ENCODE peak calls at places on chromosomes 13 and 19, in six cellular contexts. F is suprapubic skin, L is breast epithelium, S is stomach, Z is sigmoid colon, D is Panc1. A is an unnamed sample.

GRCh38 chr19:10892256-10892655 is 20.9 kb downstream of the CARM1 start:
- DNase-seq in F (no peak), D (no peak), Z (no peak), L (no peak), S (no peak), A (no peak)

GRCh38 chr13:74251778-74252519 is 117.7 kb upstream of the KLF12 start:
- DNase-seq in S (no peak), F (no peak), D (no peak), Z (no peak), L (no peak), A (no peak)

GRCh38 chr13:40233731-40234195 is 432.7 kb downstream of the FOXO1 start:
- DNase-seq in S (no peak), D (no peak), F (no peak), Z (peak), L (peak), A (no peak)

GRCh38 chr19:2888739-2889224 is 11.9 kb upstream of the ZNF57 start:
- DNase-seq in S (no peak), F (no peak), Z (no peak), L (peak), D (no peak), A (no peak)

GRCh38 chr19:50264483-50265186 is 61.2 kb downstream of the MYH14 start:
- DNase-seq in D (no peak), S (no peak), L (no peak), F (no peak), Z (no peak), A (no peak)

GRCh38 chr13:37515226-37515625 is 83.3 kb downstream of the POSTN start:
- DNase-seq in Z (no peak), F (no peak), D (no peak), L (no peak), S (no peak), A (no peak)

GRCh38 chr19:7748756-7749155 is 1.4 kb upstream of the CD209 start:
- DNase-seq in L (no peak), D (no peak), F (no peak), S (no peak), Z (peak), A (no peak)

GRCh38 chr19:50190439-50190891 is 13.0 kb upstream of the MYH14 start:
- DNase-seq in F (no peak), S (peak), D (no peak), L (no peak), Z (no peak), A (peak)

GRCh38 chr13:20114066-20114465 is 46.8 kb downstream of the GJA3 start:
- DNase-seq in L (no peak), Z (no peak), D (no peak), F (no peak), S (no peak), A (no peak)

DNA sequence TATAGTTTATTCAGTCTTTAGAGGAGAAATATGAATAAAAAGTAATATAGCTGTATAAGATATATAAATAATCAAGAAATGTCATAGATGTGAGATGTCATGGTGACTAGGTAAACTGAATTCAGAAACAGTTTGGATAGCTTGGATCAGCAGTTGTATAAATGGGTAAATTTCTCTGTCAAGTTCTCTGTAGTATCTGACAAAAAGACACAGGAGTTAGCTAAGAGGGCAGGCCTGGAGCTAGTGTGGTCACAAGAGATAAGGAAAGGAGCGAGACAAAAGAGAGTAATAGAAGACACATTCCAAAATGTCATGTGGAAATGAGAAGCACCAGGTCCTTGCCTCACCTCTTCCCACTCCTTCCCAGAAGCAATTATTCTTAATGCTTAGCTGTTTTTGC is 349.0 kb downstream of the LMO7 start:
- DNase-seq in F (no peak), D (no peak), S (no peak), L (no peak), Z (no peak), A (no peak)
- TF ChIP-seq POLR2AphosphoS5 in F (no peak), D (no peak), S (no peak), L (no peak), Z (no peak), A (no peak)

DNA sequence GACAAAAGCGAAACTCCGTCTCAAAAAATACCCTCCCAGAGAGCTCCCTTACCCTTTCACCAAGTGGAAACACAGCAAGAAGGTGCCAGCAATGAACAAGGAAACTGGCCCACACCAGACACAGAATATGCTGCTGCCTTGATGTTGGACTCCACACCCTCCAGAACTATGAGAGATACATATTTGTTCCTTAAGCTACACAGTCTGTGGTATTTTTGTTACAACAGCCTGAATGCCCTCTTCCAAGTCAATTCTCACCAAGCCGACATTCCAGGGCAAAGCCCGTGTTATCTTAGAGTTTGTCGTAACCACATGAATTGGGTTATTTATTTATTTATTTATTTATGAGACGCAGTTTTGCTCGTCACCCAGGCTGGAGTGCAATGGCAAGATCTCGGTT is 14.9 kb downstream of the FGF21 start:
- DNase-seq in F (no peak), Z (no peak), S (no peak), L (no peak), D (no peak), A (no peak)
- TF ChIP-seq CTCF in F (no peak), Z (no peak), S (no peak), L (no peak), D (no peak), A (no peak)

GRCh38 chr19:14473915-14474578 is 1.1 kb downstream of the PTGER1 start:
- DNase-seq in S (peak), Z (no peak), L (no peak), D (no peak), F (no peak), A (no peak)

GRCh38 chr19:14471436-14472187 is 3.5 kb downstream of the PTGER1 start:
- DNase-seq in S (no peak), L (no peak), Z (no peak), D (no peak), F (no peak), A (no peak)

GRCh38 chr19:14470031-14470876 is 4.9 kb downstream of the PTGER1 start:
- DNase-seq in F (no peak), S (no peak), L (no peak), D (no peak), Z (no peak), A (no peak)

GRCh38 chr19:14473073-14473790 is 1.9 kb downstream of the PTGER1 start:
- DNase-seq in L (no peak), Z (no peak), F (no peak), D (no peak), S (no peak), A (no peak)

GRCh38 chr19:14472202-14472961 is 2.8 kb downstream of the PTGER1 start:
- DNase-seq in S (peak), D (no peak), F (peak), Z (no peak), L (no peak), A (no peak)
- H3K4me3 ChIP-seq in S (peak), D (no peak), F (peak), Z (peak), L (peak), A (no peak)

DNA sequence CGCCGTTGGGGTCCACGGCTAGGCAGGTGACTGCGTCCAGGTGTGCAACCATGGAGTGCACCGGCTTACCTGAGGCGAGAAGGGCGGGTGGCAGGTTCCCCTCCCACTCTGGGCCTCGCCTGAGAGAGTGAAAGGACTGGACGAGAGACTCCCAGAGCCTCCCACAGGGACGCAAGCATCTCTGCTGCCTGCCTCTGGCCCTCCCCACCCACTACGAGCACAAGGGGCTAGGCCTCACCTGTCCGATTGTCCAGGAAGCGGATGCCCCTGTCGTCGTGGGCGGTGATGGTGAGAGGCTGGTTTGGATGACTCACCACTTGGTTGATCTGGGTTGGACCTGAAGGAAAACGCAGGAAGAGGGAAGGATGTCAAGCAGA is 5.1 kb upstream of the PRKD2 start:
- DNase-seq in D (no peak), F (no peak), Z (peak), L (no peak), S (no peak), A (no peak)
- TF ChIP-seq POLR2AphosphoS5 in D (no peak), F (no peak), Z (no peak), L (no peak), S (no peak), A (no peak)

GRCh38 chr13:29422015-29422414 is 173.5 kb downstream of the SLC7A1 start:
- DNase-seq in F (no peak), S (no peak), L (no peak), D (no peak), Z (no peak), A (no peak)

GRCh38 chr13:29423050-29423449 is 172.4 kb downstream of the SLC7A1 start:
- DNase-seq in D (no peak), Z (no peak), S (no peak), L (no peak), F (no peak), A (no peak)

DNA sequence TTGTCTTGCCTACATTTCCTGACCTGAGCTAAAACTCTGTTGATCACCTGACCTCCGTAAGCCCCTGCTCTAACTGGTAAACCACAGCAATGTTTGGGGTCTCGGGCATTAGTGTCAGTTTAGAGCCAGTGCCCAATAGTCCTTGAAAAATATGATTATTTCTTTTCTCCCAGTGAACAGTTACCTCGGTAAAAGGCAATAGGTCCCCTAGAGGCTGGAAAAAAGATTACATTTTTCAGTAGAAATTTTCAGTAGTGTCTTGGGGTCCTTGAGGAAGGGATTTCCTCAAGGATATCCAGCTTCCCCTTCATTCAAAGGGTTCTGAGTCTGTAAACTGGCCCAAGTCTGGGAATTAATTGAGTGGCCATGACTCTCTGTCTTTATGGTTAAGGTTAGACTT is 177.5 kb downstream of the SLC7A1 start:
- DNase-seq in Z (no peak), D (no peak), S (no peak), F (no peak), L (no peak), A (no peak)
- TF ChIP-seq CTCF in Z (no peak), D (no peak), S (no peak), F (no peak), L (no peak), A (no peak)

GRCh38 chr19:30227071-30227621 is 145.0 kb upstream of the ZNF536 start:
- DNase-seq in D (no peak), S (no peak), F (no peak), L (no peak), Z (peak), A (no peak)

GRCh38 chr19:30228113-30228725 is 144.0 kb upstream of the ZNF536 start:
- DNase-seq in F (no peak), Z (peak), L (no peak), S (no peak), D (no peak), A (no peak)

GRCh38 chr19:30227661-30228112 is 144.5 kb upstream of the ZNF536 start:
- DNase-seq in L (no peak), Z (peak), F (no peak), D (no peak), S (peak), A (peak)

GRCh38 chr19:30229524-30230174 is 142.5 kb upstream of the ZNF536 start:
- DNase-seq in D (no peak), S (no peak), Z (no peak), L (no peak), F (no peak), A (no peak)

DNA sequence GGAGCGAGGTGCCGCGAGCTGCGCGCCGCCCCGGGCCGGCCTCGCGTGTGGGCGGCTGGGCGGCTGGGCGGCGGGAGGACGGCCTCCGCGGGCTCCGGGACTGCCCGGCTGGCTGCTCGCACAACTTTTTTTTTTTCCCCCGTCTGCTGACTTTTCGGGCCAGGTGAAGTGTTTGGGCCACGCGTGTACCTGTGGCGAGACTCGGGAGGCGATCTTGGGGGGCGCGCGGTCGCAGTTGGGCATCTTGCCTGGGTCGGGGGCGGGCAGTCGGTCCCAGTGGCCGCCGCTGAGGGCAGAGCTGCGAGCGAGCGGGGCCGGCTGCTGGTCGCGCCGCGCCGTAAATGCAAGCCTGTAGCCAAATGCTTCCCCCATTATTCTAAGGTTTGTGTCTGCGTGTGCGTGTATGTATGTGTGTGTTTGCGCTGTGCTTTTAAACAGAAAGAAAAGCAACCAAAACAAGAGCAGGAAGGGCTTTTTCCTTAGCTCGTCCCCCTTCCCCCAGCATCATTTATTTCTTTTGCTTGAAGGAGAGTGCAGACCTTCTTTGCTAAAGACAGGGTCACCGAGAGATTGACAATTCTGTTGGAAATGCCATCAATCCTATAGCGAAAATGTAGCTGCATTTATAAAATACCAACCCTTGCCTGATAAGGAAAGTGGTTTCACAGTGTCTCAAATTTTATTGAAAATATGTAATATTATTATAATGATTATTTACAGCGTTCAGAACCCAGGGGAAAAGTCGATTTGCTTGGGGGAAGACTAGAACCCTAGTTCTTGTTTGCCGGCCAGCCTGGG is 143.3 kb upstream of the ZNF536 start:
- DNase-seq in Z (peak), D (no peak), S (no peak), L (no peak), F (no peak), A (no peak)
- H3K4me3 ChIP-seq in Z (peak), D (no peak), S (peak), L (peak), F (peak), A (no peak)